ENCODE peak calls at places on chromosomes 4 and X, in nine cellular contexts. One of them, this sample, is unnamed.
A peak's percentile ranks its signal among the peaks of the same experiment; 100 is the strongest.

GRCh38 chrX:12327836-12328235 is 189.6 kb downstream of the FRMPD4 start:
- DNase-seq in nucleus accumbens: no peak
- DNase-seq in H9: no peak
- DNase-seq in stimulated activated CD4-positive, alpha-beta T cell treated with anti-CD3 and anti-CD28 coated beads, Interleukin-12 subunit alpha, Interleukin-12 subunit beta, amount 100 ng/mL, for 24 hours: no peak
- DNase-seq in T-cell: no peak
- DNase-seq in dermis microvascular lymphatic vessel endothelial cell: no peak
- DNase-seq in adipocyte: no peak
- DNase-seq in Caco-2: no peak
- DNase-seq in non-pigmented ciliary epithelial cell: no peak
- DNase-seq in this sample: no peak

GRCh38 chr4:127846061-127846460 is 34.6 kb upstream of the PLK4 start:
- DNase-seq in nucleus accumbens: no peak
- DNase-seq in H9: no peak
- DNase-seq in stimulated activated CD4-positive, alpha-beta T cell treated with anti-CD3 and anti-CD28 coated beads, Interleukin-12 subunit alpha, Interleukin-12 subunit beta, amount 100 ng/mL, for 24 hours: no peak
- DNase-seq in T-cell: no peak
- DNase-seq in dermis microvascular lymphatic vessel endothelial cell: no peak
- DNase-seq in adipocyte: no peak
- DNase-seq in Caco-2: no peak
- DNase-seq in non-pigmented ciliary epithelial cell: no peak
- DNase-seq in this sample: no peak

GRCh38 chr4:180695851-180696250 is 1547.4 kb upstream of the TENM3 start:
- DNase-seq in nucleus accumbens: no peak
- DNase-seq in H9: no peak
- DNase-seq in stimulated activated CD4-positive, alpha-beta T cell treated with anti-CD3 and anti-CD28 coated beads, Interleukin-12 subunit alpha, Interleukin-12 subunit beta, amount 100 ng/mL, for 24 hours: no peak
- DNase-seq in T-cell: no peak
- DNase-seq in dermis microvascular lymphatic vessel endothelial cell: no peak
- DNase-seq in adipocyte: peak; percentile 94
- DNase-seq in Caco-2: no peak
- DNase-seq in non-pigmented ciliary epithelial cell: peak; percentile 89
- DNase-seq in this sample: no peak

GRCh38 chrX:39809326-39809725 is 288.4 kb downstream of the BCOR start:
- DNase-seq in nucleus accumbens: no peak
- DNase-seq in H9: no peak
- DNase-seq in stimulated activated CD4-positive, alpha-beta T cell treated with anti-CD3 and anti-CD28 coated beads, Interleukin-12 subunit alpha, Interleukin-12 subunit beta, amount 100 ng/mL, for 24 hours: no peak
- DNase-seq in T-cell: no peak
- DNase-seq in dermis microvascular lymphatic vessel endothelial cell: no peak
- DNase-seq in adipocyte: peak; percentile 15
- DNase-seq in Caco-2: no peak
- DNase-seq in non-pigmented ciliary epithelial cell: peak; percentile 38
- DNase-seq in this sample: no peak

GRCh38 chrX:3461824-3462508 is 115.5 kb upstream of the MXRA5 start:
- DNase-seq in nucleus accumbens: no peak
- DNase-seq in H9: no peak
- DNase-seq in stimulated activated CD4-positive, alpha-beta T cell treated with anti-CD3 and anti-CD28 coated beads, Interleukin-12 subunit alpha, Interleukin-12 subunit beta, amount 100 ng/mL, for 24 hours: no peak
- DNase-seq in T-cell: no peak
- DNase-seq in dermis microvascular lymphatic vessel endothelial cell: no peak
- DNase-seq in adipocyte: peak; percentile 21
- DNase-seq in Caco-2: no peak
- DNase-seq in non-pigmented ciliary epithelial cell: no peak
- DNase-seq in this sample: no peak

GRCh38 chrX:117990438-117990837 is 126.2 kb downstream of the KLHL13 start:
- DNase-seq in nucleus accumbens: no peak
- DNase-seq in H9: no peak
- DNase-seq in stimulated activated CD4-positive, alpha-beta T cell treated with anti-CD3 and anti-CD28 coated beads, Interleukin-12 subunit alpha, Interleukin-12 subunit beta, amount 100 ng/mL, for 24 hours: no peak
- DNase-seq in T-cell: no peak
- DNase-seq in dermis microvascular lymphatic vessel endothelial cell: no peak
- DNase-seq in adipocyte: peak; percentile 50
- DNase-seq in Caco-2: no peak
- DNase-seq in non-pigmented ciliary epithelial cell: no peak
- DNase-seq in this sample: no peak

GRCh38 chr4:134708026-134708425 is 506.4 kb upstream of the PABPC4L start:
- DNase-seq in nucleus accumbens: no peak
- DNase-seq in H9: no peak
- DNase-seq in stimulated activated CD4-positive, alpha-beta T cell treated with anti-CD3 and anti-CD28 coated beads, Interleukin-12 subunit alpha, Interleukin-12 subunit beta, amount 100 ng/mL, for 24 hours: no peak
- DNase-seq in T-cell: no peak
- DNase-seq in dermis microvascular lymphatic vessel endothelial cell: no peak
- DNase-seq in adipocyte: peak; percentile 43
- DNase-seq in Caco-2: no peak
- DNase-seq in non-pigmented ciliary epithelial cell: no peak
- DNase-seq in this sample: no peak

GRCh38 chrX:115531818-115532403 is 29.1 kb upstream of the PLS3 start:
- DNase-seq in nucleus accumbens: no peak
- DNase-seq in H9: no peak
- DNase-seq in stimulated activated CD4-positive, alpha-beta T cell treated with anti-CD3 and anti-CD28 coated beads, Interleukin-12 subunit alpha, Interleukin-12 subunit beta, amount 100 ng/mL, for 24 hours: no peak
- DNase-seq in T-cell: no peak
- DNase-seq in dermis microvascular lymphatic vessel endothelial cell: no peak
- DNase-seq in adipocyte: no peak
- DNase-seq in Caco-2: no peak
- DNase-seq in non-pigmented ciliary epithelial cell: no peak
- DNase-seq in this sample: no peak

GRCh38 chr4:6342530-6343293 is 73.1 kb downstream of the WFS1 start:
- DNase-seq in nucleus accumbens: peak; percentile 19
- DNase-seq in H9: no peak
- DNase-seq in stimulated activated CD4-positive, alpha-beta T cell treated with anti-CD3 and anti-CD28 coated beads, Interleukin-12 subunit alpha, Interleukin-12 subunit beta, amount 100 ng/mL, for 24 hours: no peak
- DNase-seq in T-cell: no peak
- DNase-seq in dermis microvascular lymphatic vessel endothelial cell: peak; percentile 47
- DNase-seq in adipocyte: no peak
- DNase-seq in Caco-2: no peak
- DNase-seq in non-pigmented ciliary epithelial cell: no peak
- DNase-seq in this sample: peak; percentile 31

GRCh38 chr4:118587116-118587869 is 97.9 kb upstream of the METTL14 start:
- DNase-seq in nucleus accumbens: no peak
- DNase-seq in H9: no peak
- DNase-seq in stimulated activated CD4-positive, alpha-beta T cell treated with anti-CD3 and anti-CD28 coated beads, Interleukin-12 subunit alpha, Interleukin-12 subunit beta, amount 100 ng/mL, for 24 hours: no peak
- DNase-seq in T-cell: no peak
- DNase-seq in dermis microvascular lymphatic vessel endothelial cell: no peak
- DNase-seq in adipocyte: no peak
- DNase-seq in Caco-2: no peak
- DNase-seq in non-pigmented ciliary epithelial cell: no peak
- DNase-seq in this sample: no peak

GRCh38 chr4:94304365-94304971 is 38.2 kb downstream of the HPGDS start:
- DNase-seq in nucleus accumbens: no peak
- DNase-seq in H9: no peak
- DNase-seq in stimulated activated CD4-positive, alpha-beta T cell treated with anti-CD3 and anti-CD28 coated beads, Interleukin-12 subunit alpha, Interleukin-12 subunit beta, amount 100 ng/mL, for 24 hours: no peak
- DNase-seq in T-cell: no peak
- DNase-seq in dermis microvascular lymphatic vessel endothelial cell: peak; percentile 31
- DNase-seq in adipocyte: peak; percentile 63
- DNase-seq in Caco-2: peak; percentile 41
- DNase-seq in non-pigmented ciliary epithelial cell: no peak
- DNase-seq in this sample: no peak

GRCh38 chrX:111181883-111182400 is 86.0 kb downstream of the PAK3 start:
- DNase-seq in nucleus accumbens: no peak
- DNase-seq in H9: no peak
- DNase-seq in stimulated activated CD4-positive, alpha-beta T cell treated with anti-CD3 and anti-CD28 coated beads, Interleukin-12 subunit alpha, Interleukin-12 subunit beta, amount 100 ng/mL, for 24 hours: no peak
- DNase-seq in T-cell: no peak
- DNase-seq in dermis microvascular lymphatic vessel endothelial cell: no peak
- DNase-seq in adipocyte: no peak
- DNase-seq in Caco-2: no peak
- DNase-seq in non-pigmented ciliary epithelial cell: no peak
- DNase-seq in this sample: no peak

GRCh38 chrX:134990475-134991473 is at the start of gene SMIM10:
- DNase-seq in nucleus accumbens: no peak
- DNase-seq in H9: peak; percentile 45
- DNase-seq in stimulated activated CD4-positive, alpha-beta T cell treated with anti-CD3 and anti-CD28 coated beads, Interleukin-12 subunit alpha, Interleukin-12 subunit beta, amount 100 ng/mL, for 24 hours: peak; percentile 10
- DNase-seq in T-cell: no peak
- DNase-seq in dermis microvascular lymphatic vessel endothelial cell: peak; percentile 54
- DNase-seq in adipocyte: peak; percentile 77
- DNase-seq in Caco-2: peak; percentile 66
- DNase-seq in non-pigmented ciliary epithelial cell: no peak
- DNase-seq in this sample: peak; percentile 0

GRCh38 chr4:154559931-154560801 is 2.6 kb upstream of the FGB start:
- DNase-seq in nucleus accumbens: no peak
- DNase-seq in H9: no peak
- DNase-seq in stimulated activated CD4-positive, alpha-beta T cell treated with anti-CD3 and anti-CD28 coated beads, Interleukin-12 subunit alpha, Interleukin-12 subunit beta, amount 100 ng/mL, for 24 hours: no peak
- DNase-seq in T-cell: no peak
- DNase-seq in dermis microvascular lymphatic vessel endothelial cell: no peak
- DNase-seq in adipocyte: no peak
- DNase-seq in Caco-2: peak; percentile 48
- DNase-seq in non-pigmented ciliary epithelial cell: no peak
- DNase-seq in this sample: no peak

GRCh38 chr4:52600275-52600674 is 58.8 kb downstream of the USP46 start:
- DNase-seq in nucleus accumbens: no peak
- DNase-seq in H9: no peak
- DNase-seq in stimulated activated CD4-positive, alpha-beta T cell treated with anti-CD3 and anti-CD28 coated beads, Interleukin-12 subunit alpha, Interleukin-12 subunit beta, amount 100 ng/mL, for 24 hours: no peak
- DNase-seq in T-cell: no peak
- DNase-seq in dermis microvascular lymphatic vessel endothelial cell: no peak
- DNase-seq in adipocyte: no peak
- DNase-seq in Caco-2: no peak
- DNase-seq in non-pigmented ciliary epithelial cell: no peak
- DNase-seq in this sample: no peak

GRCh38 chrX:111742018-111742417 is 61.0 kb downstream of the ALG13 start:
- DNase-seq in nucleus accumbens: no peak
- DNase-seq in H9: no peak
- DNase-seq in stimulated activated CD4-positive, alpha-beta T cell treated with anti-CD3 and anti-CD28 coated beads, Interleukin-12 subunit alpha, Interleukin-12 subunit beta, amount 100 ng/mL, for 24 hours: no peak
- DNase-seq in T-cell: no peak
- DNase-seq in dermis microvascular lymphatic vessel endothelial cell: no peak
- DNase-seq in adipocyte: no peak
- DNase-seq in Caco-2: no peak
- DNase-seq in non-pigmented ciliary epithelial cell: no peak
- DNase-seq in this sample: no peak

GRCh38 chr4:68490826-68491457 is 43.7 kb downstream of the TMPRSS11E start:
- DNase-seq in nucleus accumbens: no peak
- DNase-seq in H9: no peak
- DNase-seq in stimulated activated CD4-positive, alpha-beta T cell treated with anti-CD3 and anti-CD28 coated beads, Interleukin-12 subunit alpha, Interleukin-12 subunit beta, amount 100 ng/mL, for 24 hours: no peak
- DNase-seq in T-cell: no peak
- DNase-seq in dermis microvascular lymphatic vessel endothelial cell: no peak
- DNase-seq in adipocyte: peak; percentile 19
- DNase-seq in Caco-2: no peak
- DNase-seq in non-pigmented ciliary epithelial cell: no peak
- DNase-seq in this sample: no peak

GRCh38 chr4:17613761-17614415 is 553 bp upstream of the MED28 start:
- DNase-seq in nucleus accumbens: no peak
- DNase-seq in H9: no peak
- DNase-seq in stimulated activated CD4-positive, alpha-beta T cell treated with anti-CD3 and anti-CD28 coated beads, Interleukin-12 subunit alpha, Interleukin-12 subunit beta, amount 100 ng/mL, for 24 hours: no peak
- DNase-seq in T-cell: no peak
- DNase-seq in dermis microvascular lymphatic vessel endothelial cell: no peak
- DNase-seq in adipocyte: peak; percentile 86
- DNase-seq in Caco-2: no peak
- DNase-seq in non-pigmented ciliary epithelial cell: no peak
- DNase-seq in this sample: peak; percentile 41

GRCh38 chr4:126267689-126268088 is 952.9 kb downstream of the FAT4 start:
- DNase-seq in nucleus accumbens: no peak
- DNase-seq in H9: no peak
- DNase-seq in stimulated activated CD4-positive, alpha-beta T cell treated with anti-CD3 and anti-CD28 coated beads, Interleukin-12 subunit alpha, Interleukin-12 subunit beta, amount 100 ng/mL, for 24 hours: no peak
- DNase-seq in T-cell: no peak
- DNase-seq in dermis microvascular lymphatic vessel endothelial cell: no peak
- DNase-seq in adipocyte: peak; percentile 75
- DNase-seq in Caco-2: no peak
- DNase-seq in non-pigmented ciliary epithelial cell: peak; percentile 27
- DNase-seq in this sample: no peak

GRCh38 chr4:41399191-41399590 is 138.8 kb upstream of the LIMCH1 start:
- DNase-seq in nucleus accumbens: no peak
- DNase-seq in H9: no peak
- DNase-seq in stimulated activated CD4-positive, alpha-beta T cell treated with anti-CD3 and anti-CD28 coated beads, Interleukin-12 subunit alpha, Interleukin-12 subunit beta, amount 100 ng/mL, for 24 hours: no peak
- DNase-seq in T-cell: no peak
- DNase-seq in dermis microvascular lymphatic vessel endothelial cell: no peak
- DNase-seq in adipocyte: peak; percentile 27
- DNase-seq in Caco-2: no peak
- DNase-seq in non-pigmented ciliary epithelial cell: no peak
- DNase-seq in this sample: no peak

GRCh38 chr4:173531085-173531965 is 1.3 kb upstream of the HAND2 start:
- DNase-seq in nucleus accumbens: no peak
- DNase-seq in H9: peak; percentile 58
- DNase-seq in stimulated activated CD4-positive, alpha-beta T cell treated with anti-CD3 and anti-CD28 coated beads, Interleukin-12 subunit alpha, Interleukin-12 subunit beta, amount 100 ng/mL, for 24 hours: no peak
- DNase-seq in T-cell: no peak
- DNase-seq in dermis microvascular lymphatic vessel endothelial cell: no peak
- DNase-seq in adipocyte: peak; percentile 42
- DNase-seq in Caco-2: no peak
- DNase-seq in non-pigmented ciliary epithelial cell: no peak
- DNase-seq in this sample: no peak

GRCh38 chr4:8362483-8362882 is 78.0 kb downstream of the ACOX3 start:
- DNase-seq in nucleus accumbens: no peak
- DNase-seq in H9: no peak
- DNase-seq in stimulated activated CD4-positive, alpha-beta T cell treated with anti-CD3 and anti-CD28 coated beads, Interleukin-12 subunit alpha, Interleukin-12 subunit beta, amount 100 ng/mL, for 24 hours: no peak
- DNase-seq in T-cell: no peak
- DNase-seq in dermis microvascular lymphatic vessel endothelial cell: no peak
- DNase-seq in adipocyte: peak; percentile 12
- DNase-seq in Caco-2: no peak
- DNase-seq in non-pigmented ciliary epithelial cell: no peak
- DNase-seq in this sample: no peak

GRCh38 chr4:15042529-15043167 is 40.4 kb downstream of the CPEB2 start:
- DNase-seq in nucleus accumbens: no peak
- DNase-seq in H9: no peak
- DNase-seq in stimulated activated CD4-positive, alpha-beta T cell treated with anti-CD3 and anti-CD28 coated beads, Interleukin-12 subunit alpha, Interleukin-12 subunit beta, amount 100 ng/mL, for 24 hours: no peak
- DNase-seq in T-cell: no peak
- DNase-seq in dermis microvascular lymphatic vessel endothelial cell: no peak
- DNase-seq in adipocyte: peak; percentile 22
- DNase-seq in Caco-2: no peak
- DNase-seq in non-pigmented ciliary epithelial cell: no peak
- DNase-seq in this sample: no peak

GRCh38 chr4:79421483-79421882 is 13.5 kb upstream of the GK2 start:
- DNase-seq in nucleus accumbens: no peak
- DNase-seq in H9: no peak
- DNase-seq in stimulated activated CD4-positive, alpha-beta T cell treated with anti-CD3 and anti-CD28 coated beads, Interleukin-12 subunit alpha, Interleukin-12 subunit beta, amount 100 ng/mL, for 24 hours: no peak
- DNase-seq in T-cell: no peak
- DNase-seq in dermis microvascular lymphatic vessel endothelial cell: no peak
- DNase-seq in adipocyte: no peak
- DNase-seq in Caco-2: no peak
- DNase-seq in non-pigmented ciliary epithelial cell: no peak
- DNase-seq in this sample: no peak

GRCh38 chr4:189265515-189265914 is 675.2 kb upstream of the FRG1 start:
- DNase-seq in nucleus accumbens: no peak
- DNase-seq in H9: peak; percentile 36
- DNase-seq in stimulated activated CD4-positive, alpha-beta T cell treated with anti-CD3 and anti-CD28 coated beads, Interleukin-12 subunit alpha, Interleukin-12 subunit beta, amount 100 ng/mL, for 24 hours: no peak
- DNase-seq in T-cell: no peak
- DNase-seq in dermis microvascular lymphatic vessel endothelial cell: no peak
- DNase-seq in adipocyte: no peak
- DNase-seq in Caco-2: no peak
- DNase-seq in non-pigmented ciliary epithelial cell: no peak
- DNase-seq in this sample: no peak

GRCh38 chrX:109776986-109777385 is 43.9 kb upstream of the ACSL4 start:
- DNase-seq in nucleus accumbens: no peak
- DNase-seq in H9: no peak
- DNase-seq in stimulated activated CD4-positive, alpha-beta T cell treated with anti-CD3 and anti-CD28 coated beads, Interleukin-12 subunit alpha, Interleukin-12 subunit beta, amount 100 ng/mL, for 24 hours: no peak
- DNase-seq in T-cell: no peak
- DNase-seq in dermis microvascular lymphatic vessel endothelial cell: no peak
- DNase-seq in adipocyte: no peak
- DNase-seq in Caco-2: no peak
- DNase-seq in non-pigmented ciliary epithelial cell: no peak
- DNase-seq in this sample: no peak

GRCh38 chr4:41072021-41072777 is 142.1 kb downstream of the APBB2 start:
- DNase-seq in nucleus accumbens: no peak
- DNase-seq in H9: no peak
- DNase-seq in stimulated activated CD4-positive, alpha-beta T cell treated with anti-CD3 and anti-CD28 coated beads, Interleukin-12 subunit alpha, Interleukin-12 subunit beta, amount 100 ng/mL, for 24 hours: no peak
- DNase-seq in T-cell: no peak
- DNase-seq in dermis microvascular lymphatic vessel endothelial cell: no peak
- DNase-seq in adipocyte: no peak
- DNase-seq in Caco-2: no peak
- DNase-seq in non-pigmented ciliary epithelial cell: no peak
- DNase-seq in this sample: no peak

GRCh38 chrX:47240619-47241018 is 7.8 kb downstream of the USP11 start:
- DNase-seq in nucleus accumbens: no peak
- DNase-seq in H9: no peak
- DNase-seq in stimulated activated CD4-positive, alpha-beta T cell treated with anti-CD3 and anti-CD28 coated beads, Interleukin-12 subunit alpha, Interleukin-12 subunit beta, amount 100 ng/mL, for 24 hours: no peak
- DNase-seq in T-cell: no peak
- DNase-seq in dermis microvascular lymphatic vessel endothelial cell: no peak
- DNase-seq in adipocyte: no peak
- DNase-seq in Caco-2: no peak
- DNase-seq in non-pigmented ciliary epithelial cell: no peak
- DNase-seq in this sample: no peak

GRCh38 chr4:33715996-33716395 is 2528.3 kb downstream of the ARAP2 start:
- DNase-seq in nucleus accumbens: no peak
- DNase-seq in H9: no peak
- DNase-seq in stimulated activated CD4-positive, alpha-beta T cell treated with anti-CD3 and anti-CD28 coated beads, Interleukin-12 subunit alpha, Interleukin-12 subunit beta, amount 100 ng/mL, for 24 hours: no peak
- DNase-seq in T-cell: no peak
- DNase-seq in dermis microvascular lymphatic vessel endothelial cell: no peak
- DNase-seq in adipocyte: peak; percentile 85
- DNase-seq in Caco-2: no peak
- DNase-seq in non-pigmented ciliary epithelial cell: peak; percentile 89
- DNase-seq in this sample: no peak

GRCh38 chr4:127103723-127104122 is 529.0 kb upstream of the INTU start:
- DNase-seq in nucleus accumbens: no peak
- DNase-seq in H9: no peak
- DNase-seq in stimulated activated CD4-positive, alpha-beta T cell treated with anti-CD3 and anti-CD28 coated beads, Interleukin-12 subunit alpha, Interleukin-12 subunit beta, amount 100 ng/mL, for 24 hours: no peak
- DNase-seq in T-cell: no peak
- DNase-seq in dermis microvascular lymphatic vessel endothelial cell: no peak
- DNase-seq in adipocyte: no peak
- DNase-seq in Caco-2: no peak
- DNase-seq in non-pigmented ciliary epithelial cell: no peak
- DNase-seq in this sample: no peak

GRCh38 chrX:63750846-63751245 is 34.2 kb downstream of the ARHGEF9 start:
- DNase-seq in nucleus accumbens: no peak
- DNase-seq in H9: no peak
- DNase-seq in stimulated activated CD4-positive, alpha-beta T cell treated with anti-CD3 and anti-CD28 coated beads, Interleukin-12 subunit alpha, Interleukin-12 subunit beta, amount 100 ng/mL, for 24 hours: no peak
- DNase-seq in T-cell: no peak
- DNase-seq in dermis microvascular lymphatic vessel endothelial cell: no peak
- DNase-seq in adipocyte: no peak
- DNase-seq in Caco-2: no peak
- DNase-seq in non-pigmented ciliary epithelial cell: no peak
- DNase-seq in this sample: no peak